ENCODE peak calls at places on chromosomes 16 and 17, in nine cellular contexts. One of them, this sample, is unnamed.

GRCh38 chr16:30088237-30088831 is 3.4 kb downstream of the TBX6 start:
- DNase-seq in neural progenitor cell: no peak
- DNase-seq in prostate gland: no peak
- DNase-seq in adrenal gland: no peak
- DNase-seq in tibial artery: no peak
- DNase-seq in A549: no peak
- DNase-seq in fibroblast of lung: no peak
- DNase-seq in stomach: no peak
- DNase-seq in uterus: no peak
- DNase-seq in this sample: no peak

GRCh38 chr16:56817056-56817455 is 48.0 kb upstream of the SLC12A3 start:
- DNase-seq in stomach: no peak
- DNase-seq in A549: no peak
- DNase-seq in fibroblast of lung: no peak
- DNase-seq in neural progenitor cell: no peak
- DNase-seq in adrenal gland: no peak
- DNase-seq in uterus: no peak
- DNase-seq in prostate gland: no peak
- DNase-seq in tibial artery: no peak
- DNase-seq in this sample: no peak

GRCh38 chr17:44898768-44899073 is 524 bp downstream of the EFTUD2 start:
- DNase-seq in fibroblast of lung: peak; percentile 46
- DNase-seq in neural progenitor cell: no peak
- DNase-seq in stomach: no peak
- DNase-seq in A549: no peak
- DNase-seq in prostate gland: no peak
- DNase-seq in uterus: no peak
- DNase-seq in tibial artery: no peak
- DNase-seq in adrenal gland: no peak
- DNase-seq in this sample: no peak

GRCh38 chr17:81958633-81959342 is 2.2 kb downstream of the NOTUM start:
- DNase-seq in fibroblast of lung: no peak
- DNase-seq in neural progenitor cell: no peak
- DNase-seq in stomach: no peak
- DNase-seq in A549: no peak
- DNase-seq in prostate gland: no peak
- DNase-seq in uterus: no peak
- DNase-seq in adrenal gland: no peak
- DNase-seq in tibial artery: no peak
- DNase-seq in this sample: no peak

GRCh38 chr16:1981972-1982574 is 804 bp upstream of the NOXO1 start:
- DNase-seq in neural progenitor cell: no peak
- DNase-seq in A549: no peak
- DNase-seq in prostate gland: peak; percentile 36
- DNase-seq in adrenal gland: no peak
- DNase-seq in uterus: no peak
- DNase-seq in tibial artery: no peak
- DNase-seq in stomach: no peak
- DNase-seq in fibroblast of lung: no peak
- DNase-seq in this sample: no peak

GRCh38 chr16:19882641-19883040 is 2.0 kb downstream of the GPRC5B start:
- DNase-seq in tibial artery: no peak
- DNase-seq in adrenal gland: no peak
- DNase-seq in prostate gland: no peak
- DNase-seq in stomach: no peak
- DNase-seq in fibroblast of lung: no peak
- DNase-seq in uterus: no peak
- DNase-seq in neural progenitor cell: peak; percentile 81
- DNase-seq in A549: no peak
- DNase-seq in this sample: no peak

GRCh38 chr17:63995626-63996025 is 2.5 kb upstream of the PRR29 start:
- DNase-seq in neural progenitor cell: peak; percentile 0
- DNase-seq in fibroblast of lung: no peak
- DNase-seq in A549: no peak
- DNase-seq in tibial artery: peak; percentile 25
- DNase-seq in uterus: peak; percentile 2
- DNase-seq in prostate gland: no peak
- DNase-seq in adrenal gland: no peak
- DNase-seq in stomach: no peak
- DNase-seq in this sample: no peak

GRCh38 chr16:78478267-78478821 is 378.9 kb downstream of the WWOX start:
- DNase-seq in adrenal gland: no peak
- DNase-seq in A549: peak; percentile 18
- DNase-seq in fibroblast of lung: no peak
- DNase-seq in prostate gland: no peak
- DNase-seq in tibial artery: no peak
- DNase-seq in uterus: no peak
- DNase-seq in neural progenitor cell: peak; percentile 30
- DNase-seq in stomach: no peak
- DNase-seq in this sample: no peak

GRCh38 chr16:88570691-88571092 is 489 bp downstream of the ZC3H18 start:
- DNase-seq in adrenal gland: peak; percentile 22
- DNase-seq in stomach: no peak
- DNase-seq in tibial artery: no peak
- DNase-seq in neural progenitor cell: peak; percentile 41
- DNase-seq in A549: no peak
- DNase-seq in prostate gland: no peak
- DNase-seq in fibroblast of lung: peak; percentile 4
- DNase-seq in uterus: no peak
- DNase-seq in this sample: no peak

GRCh38 chr17:40086150-40087044 is 14.0 kb downstream of the NR1D1 start:
- DNase-seq in uterus: peak; percentile 57
- DNase-seq in stomach: peak; percentile 73
- DNase-seq in fibroblast of lung: no peak
- DNase-seq in prostate gland: no peak
- DNase-seq in neural progenitor cell: peak; percentile 83
- DNase-seq in tibial artery: peak; percentile 70
- DNase-seq in A549: peak; percentile 70
- DNase-seq in adrenal gland: peak; percentile 56
- DNase-seq in this sample: no peak

GRCh38 chr16:87172632-87173031 is 144.6 kb downstream of the C16orf95 start:
- DNase-seq in prostate gland: no peak
- DNase-seq in adrenal gland: no peak
- DNase-seq in A549: peak; percentile 21
- DNase-seq in neural progenitor cell: peak; percentile 48
- DNase-seq in uterus: no peak
- DNase-seq in tibial artery: no peak
- DNase-seq in fibroblast of lung: no peak
- DNase-seq in stomach: no peak
- DNase-seq in this sample: no peak

GRCh38 chr16:76441886-76442285 is 164.7 kb downstream of the CNTNAP4 start:
- DNase-seq in stomach: no peak
- DNase-seq in adrenal gland: no peak
- DNase-seq in uterus: no peak
- DNase-seq in tibial artery: no peak
- DNase-seq in neural progenitor cell: peak; percentile 50
- DNase-seq in fibroblast of lung: no peak
- DNase-seq in A549: no peak
- DNase-seq in prostate gland: no peak
- DNase-seq in this sample: no peak

GRCh38 chr17:44004077-44004760 is at the start of gene NAGS:
- DNase-seq in stomach: no peak
- DNase-seq in prostate gland: no peak
- DNase-seq in A549: no peak
- DNase-seq in adrenal gland: peak; percentile 20
- DNase-seq in tibial artery: no peak
- DNase-seq in fibroblast of lung: no peak
- DNase-seq in uterus: no peak
- DNase-seq in neural progenitor cell: peak; percentile 63
- DNase-seq in this sample: no peak

GRCh38 chr16:71846443-71846842 is 667 bp downstream of the ATXN1L start:
- DNase-seq in stomach: no peak
- DNase-seq in adrenal gland: no peak
- DNase-seq in tibial artery: no peak
- DNase-seq in prostate gland: no peak
- DNase-seq in A549: no peak
- DNase-seq in neural progenitor cell: peak; percentile 51
- DNase-seq in fibroblast of lung: peak; percentile 11
- DNase-seq in uterus: no peak
- DNase-seq in this sample: no peak

GRCh38 chr17:72433797-72434196 is 313.0 kb downstream of the SOX9 start:
- DNase-seq in stomach: no peak
- DNase-seq in neural progenitor cell: no peak
- DNase-seq in fibroblast of lung: no peak
- DNase-seq in tibial artery: no peak
- DNase-seq in adrenal gland: no peak
- DNase-seq in uterus: no peak
- DNase-seq in A549: no peak
- DNase-seq in prostate gland: no peak
- DNase-seq in this sample: no peak
- H3K4me1 ChIP-seq in stomach: peaks cover 19% of the 10 kb centered on the region
- H3K4me1 ChIP-seq in neural progenitor cell: peaks cover 11% of the 10 kb centered on the region
- H3K4me1 ChIP-seq in fibroblast of lung: no peaks in the 10 kb centered on the region
- H3K4me1 ChIP-seq in tibial artery: no peaks in the 10 kb centered on the region
- H3K4me1 ChIP-seq in adrenal gland: no peaks in the 10 kb centered on the region
- H3K4me1 ChIP-seq in uterus: no peaks in the 10 kb centered on the region
- H3K4me1 ChIP-seq in A549: peaks cover 85% of the 10 kb centered on the region
- H3K4me1 ChIP-seq in prostate gland: peaks cover 7% of the 10 kb centered on the region
- H3K4me1 ChIP-seq in this sample: no peaks in the 10 kb centered on the region

GRCh38 chr17:27381007-27381501 is 75.2 kb upstream of the KSR1 start:
- DNase-seq in A549: peak; percentile 90
- DNase-seq in stomach: peak; percentile 63
- DNase-seq in uterus: peak; percentile 53
- DNase-seq in adrenal gland: peak; percentile 78
- DNase-seq in neural progenitor cell: peak; percentile 80
- DNase-seq in tibial artery: peak; percentile 77
- DNase-seq in prostate gland: peak; percentile 12
- DNase-seq in fibroblast of lung: peak; percentile 53
- DNase-seq in this sample: no peak
- TF ChIP-seq CTCF in A549: peak; percentile 96
- TF ChIP-seq CTCF in stomach: peak; percentile 70
- TF ChIP-seq CTCF in uterus: peak; percentile 45
- TF ChIP-seq CTCF in adrenal gland: peak; percentile 94
- TF ChIP-seq CTCF in neural progenitor cell: peak; percentile 75
- TF ChIP-seq CTCF in tibial artery: peak; percentile 84
- TF ChIP-seq CTCF in prostate gland: peak; percentile 56
- TF ChIP-seq CTCF in fibroblast of lung: peak; percentile 75
- TF ChIP-seq CTCF in this sample: peak; percentile 73

DNA sequence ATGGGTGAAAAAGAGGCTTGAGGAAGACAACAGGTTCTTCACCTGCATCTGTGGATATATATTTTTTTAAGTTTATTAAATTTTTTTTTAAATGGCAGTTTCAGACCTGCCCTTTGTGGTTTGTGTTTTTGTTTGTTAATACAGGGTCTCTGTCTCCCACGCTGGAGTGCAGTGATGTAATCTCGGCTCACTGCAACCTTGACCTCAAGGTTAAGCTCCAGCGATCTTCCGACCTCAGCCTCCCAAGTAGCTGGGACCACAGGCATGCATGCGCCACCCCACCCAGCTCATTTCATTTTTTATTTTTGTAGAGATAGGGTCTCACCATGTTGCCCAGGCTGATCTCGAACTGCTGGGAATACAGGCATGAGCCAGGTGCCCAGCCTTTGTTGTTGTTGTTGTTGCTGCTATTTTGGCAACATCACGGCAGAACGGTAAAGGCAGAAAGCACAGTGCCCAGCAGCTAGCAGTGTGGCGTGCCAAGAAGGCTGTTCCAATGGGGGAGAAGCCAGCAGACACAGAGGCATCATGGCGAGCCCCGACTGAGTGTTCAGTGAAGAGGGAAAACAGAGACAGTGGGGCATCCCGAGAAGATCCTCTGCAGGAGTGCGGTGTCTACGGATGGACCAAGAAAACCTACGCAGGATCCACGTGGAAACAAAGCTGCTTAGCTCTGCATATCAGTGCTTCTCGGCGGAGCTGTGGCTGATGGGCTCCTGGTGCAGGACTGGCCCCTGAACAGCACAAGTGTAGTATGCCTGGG is 19.6 kb downstream of the TMC6 start:
- DNase-seq in neural progenitor cell: no peak
- DNase-seq in adrenal gland: peak; percentile 11
- DNase-seq in prostate gland: no peak
- DNase-seq in stomach: no peak
- DNase-seq in A549: no peak
- DNase-seq in tibial artery: peak; percentile 60
- DNase-seq in fibroblast of lung: no peak
- DNase-seq in uterus: no peak
- DNase-seq in this sample: no peak
- H3K9me3 ChIP-seq in neural progenitor cell: no peaks in the 10 kb centered on the region
- H3K9me3 ChIP-seq in adrenal gland: no peaks in the 10 kb centered on the region
- H3K9me3 ChIP-seq in prostate gland: no peaks in the 10 kb centered on the region
- H3K9me3 ChIP-seq in stomach: no peaks in the 10 kb centered on the region
- H3K9me3 ChIP-seq in A549: no peaks in the 10 kb centered on the region
- H3K9me3 ChIP-seq in tibial artery: no peaks in the 10 kb centered on the region
- H3K9me3 ChIP-seq in fibroblast of lung: no peaks in the 10 kb centered on the region
- H3K9me3 ChIP-seq in uterus: no peaks in the 10 kb centered on the region
- H3K9me3 ChIP-seq in this sample: no peaks in the 10 kb centered on the region

GRCh38 chr17:74751210-74751529 is 2.7 kb downstream of the NHERF1 start:
- DNase-seq in A549: no peak
- DNase-seq in uterus: no peak
- DNase-seq in fibroblast of lung: no peak
- DNase-seq in tibial artery: no peak
- DNase-seq in stomach: no peak
- DNase-seq in adrenal gland: no peak
- DNase-seq in prostate gland: no peak
- DNase-seq in neural progenitor cell: no peak
- DNase-seq in this sample: no peak
- H3K4me1 ChIP-seq in A549: peaks cover 30% of the 10 kb centered on the region
- H3K4me1 ChIP-seq in uterus: no peaks in the 10 kb centered on the region
- H3K4me1 ChIP-seq in fibroblast of lung: peaks cover 9% of the 10 kb centered on the region
- H3K4me1 ChIP-seq in tibial artery: peaks cover 43% of the 10 kb centered on the region
- H3K4me1 ChIP-seq in stomach: peaks cover 72% of the 10 kb centered on the region
- H3K4me1 ChIP-seq in adrenal gland: peaks cover 22% of the 10 kb centered on the region
- H3K4me1 ChIP-seq in prostate gland: peaks cover 12% of the 10 kb centered on the region
- H3K4me1 ChIP-seq in neural progenitor cell: peaks cover 36% of the 10 kb centered on the region
- H3K4me1 ChIP-seq in this sample: peaks cover 11% of the 10 kb centered on the region

GRCh38 chr17:32516450-32516849 is 29.7 kb downstream of the CDK5R1 start:
- DNase-seq in A549: no peak
- DNase-seq in neural progenitor cell: no peak
- DNase-seq in uterus: no peak
- DNase-seq in adrenal gland: no peak
- DNase-seq in prostate gland: no peak
- DNase-seq in tibial artery: no peak
- DNase-seq in stomach: no peak
- DNase-seq in fibroblast of lung: no peak
- DNase-seq in this sample: no peak
- TF ChIP-seq CTCF in A549: no peak
- TF ChIP-seq CTCF in neural progenitor cell: no peak
- TF ChIP-seq CTCF in uterus: no peak
- TF ChIP-seq CTCF in adrenal gland: no peak
- TF ChIP-seq CTCF in prostate gland: no peak
- TF ChIP-seq CTCF in tibial artery: no peak
- TF ChIP-seq CTCF in stomach: no peak
- TF ChIP-seq CTCF in fibroblast of lung: no peak
- TF ChIP-seq CTCF in this sample: no peak

This sample was measured in ascending aorta.